ENCODE peak calls at places on chromosomes 6 and 20, in seven cellular contexts. M is kidney, U is IMR-90, A is neuronal stem cell, E is endodermal cell, X is colonic mucosa, R is mammary epithelial cell. B is an unnamed sample.

GRCh38 chr6:24658573-24659511 is 7.9 kb downstream of the TDP2 start:
- DNase-seq in M (no peak), U (peak; percentile 90), A (no peak), E (peak; percentile 58), X (peak; percentile 76), R (peak; percentile 16), B (no peak)

GRCh38 chr20:53045941-53046340 is 73.8 kb downstream of the TSHZ2 start:
- DNase-seq in M (no peak), U (no peak), A (no peak), E (no peak), X (no peak), R (no peak), B (no peak)

GRCh38 chr6:152093711-152094110 is 286.2 kb downstream of the ESR1 start:
- DNase-seq in M (no peak), U (no peak), A (no peak), E (peak; percentile 60), X (no peak), R (no peak), B (no peak)

GRCh38 chr6:100482698-100483097 is 18.0 kb upstream of the SIM1 start:
- DNase-seq in M (no peak), U (no peak), A (no peak), E (no peak), X (no peak), R (no peak), B (no peak)

GRCh38 chr6:137480431-137480830 is 13.8 kb downstream of the OLIG3 start:
- DNase-seq in M (no peak), U (no peak), A (no peak), E (no peak), X (no peak), R (no peak), B (no peak)

GRCh38 chr20:41142914-41143313 is 5.6 kb downstream of the PLCG1 start:
- DNase-seq in M (no peak), U (no peak), A (no peak), E (no peak), X (no peak), R (no peak), B (no peak)

GRCh38 chr20:58847483-58847882 is 3.2 kb downstream of the GNAS-AS1 start:
- DNase-seq in M (no peak), U (no peak), A (no peak), E (no peak), X (no peak), R (no peak), B (no peak)

GRCh38 chr6:36319436-36319762 is 17.3 kb downstream of the BNIP5 start:
- DNase-seq in M (no peak), U (no peak), A (no peak), E (no peak), X (peak; percentile 90), R (no peak), B (peak; percentile 50)

GRCh38 chr20:3174442-3175263 is 1.3 kb upstream of the LZTS3 start:
- DNase-seq in M (no peak), U (peak; percentile 11), A (no peak), E (no peak), X (no peak), R (no peak), B (no peak)

GRCh38 chr6:5055118-5055517 is 30.0 kb upstream of the PPP1R3G start:
- DNase-seq in M (no peak), U (no peak), A (no peak), E (no peak), X (no peak), R (no peak), B (no peak)

GRCh38 chr6:154907293-154907692 is 87.8 kb upstream of the TIAM2 start:
- DNase-seq in M (no peak), U (peak; percentile 16), A (no peak), E (no peak), X (no peak), R (no peak), B (no peak)

GRCh38 chr20:52768649-52769048 is 203.5 kb upstream of the TSHZ2 start:
- DNase-seq in M (no peak), U (no peak), A (no peak), E (no peak), X (no peak), R (no peak), B (no peak)

GRCh38 chr6:28277746-28278145 is 3.6 kb upstream of the PGBD1 start:
- DNase-seq in M (no peak), U (no peak), A (no peak), E (no peak), X (no peak), R (no peak), B (no peak)

DNA sequence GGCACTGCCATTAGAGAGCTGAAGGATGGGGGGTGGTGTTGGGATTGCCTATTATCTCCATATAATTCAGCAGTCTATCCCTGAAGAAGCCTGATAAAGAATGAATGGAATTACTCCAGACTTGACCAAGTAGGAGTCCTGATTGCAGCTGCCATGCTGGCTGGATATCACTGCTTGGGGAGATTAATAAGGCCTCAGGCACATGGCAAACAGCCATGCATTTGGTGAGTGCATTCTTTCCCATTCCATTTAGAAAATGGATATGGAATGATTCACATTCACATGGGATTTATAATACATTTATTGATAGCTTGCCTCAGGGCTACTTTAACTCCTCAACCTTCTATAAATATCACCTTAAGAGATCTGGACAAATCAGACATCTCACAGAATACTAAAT is 49.6 kb upstream of the HLA-A start:
- DNase-seq in M (no peak), U (no peak), A (no peak), E (no peak), X (no peak), R (no peak), B (no peak)
- H3K27ac ChIP-seq in M (no peak overlapping the region), U (no peak overlapping the region), A (no peak overlapping the region), E (no peak overlapping the region), X (no peak overlapping the region), R (no peak overlapping the region), B (no peak overlapping the region)

GRCh38 chr6:34213772-34214171 is 22.9 kb upstream of the HMGA1 start:
- DNase-seq in M (peak; percentile 18), U (peak; percentile 81), A (no peak), E (no peak), X (no peak), R (no peak), B (no peak)
- H3K4me3 ChIP-seq in M (no peak overlapping the region), U (no peak overlapping the region), A (no peak overlapping the region), E (no peak overlapping the region), X (no peak overlapping the region), R (no peak overlapping the region), B (no peak overlapping the region)

DNA sequence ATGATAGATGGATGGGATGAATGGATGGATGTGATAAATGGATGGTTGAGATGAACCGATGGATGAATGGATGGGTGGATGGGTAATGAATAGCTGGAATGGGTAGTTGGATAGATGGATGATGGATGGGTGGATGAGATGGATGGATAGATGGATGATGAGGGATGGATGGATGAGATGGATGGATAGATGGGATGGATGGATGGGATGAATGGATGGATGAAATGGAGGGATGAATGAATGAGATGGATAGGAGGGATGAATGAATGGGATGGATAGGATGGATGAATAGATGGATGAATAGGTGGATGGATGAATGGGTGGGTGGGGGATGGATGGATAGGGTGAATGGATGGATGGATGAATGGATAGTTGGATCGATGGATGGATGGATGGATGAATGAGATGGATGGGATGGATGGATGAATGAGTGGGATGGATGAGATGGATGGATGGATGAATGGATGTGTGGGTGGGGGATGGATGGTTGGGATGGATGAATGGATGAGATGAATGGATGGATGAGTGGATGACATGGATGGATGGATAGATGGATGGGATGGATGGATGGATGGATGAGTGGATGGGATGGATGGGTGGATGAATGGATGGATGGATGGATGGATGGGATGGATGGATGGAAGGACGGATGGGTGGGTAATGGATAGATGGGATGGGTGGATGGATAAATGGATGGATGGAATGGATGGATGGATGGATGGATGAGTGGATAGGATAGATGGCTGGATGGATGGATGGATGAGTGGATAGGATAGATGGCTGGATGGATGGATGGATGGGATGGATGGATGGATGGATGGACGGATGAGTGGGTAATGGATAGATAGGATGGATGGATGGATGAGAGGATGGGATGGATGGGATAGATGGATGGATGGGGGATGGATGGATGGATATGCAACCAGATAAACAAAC is 51.4 kb upstream of the PTGIS start:
- DNase-seq in M (no peak), U (no peak), A (no peak), E (no peak), X (no peak), R (no peak), B (no peak)
- H3K9ac ChIP-seq in M (no peak overlapping the region), U (no peak overlapping the region), A (no peak overlapping the region), E (no peak overlapping the region), X (no peak overlapping the region), R (no peak overlapping the region), B (no peak overlapping the region)

GRCh38 chr6:148502773-148503135 is 160.1 kb downstream of the SASH1 start:
- DNase-seq in M (no peak), U (no peak), A (no peak), E (no peak), X (no peak), R (no peak), B (no peak)
- H3K27ac ChIP-seq in M (no peak overlapping the region), U (peak overlapping the region; percentile 69), A (no peak overlapping the region), E (no peak overlapping the region), X (no peak overlapping the region), R (no peak overlapping the region), B (no peak overlapping the region)

GRCh38 chr6:142942805-142943227 is 2.2 kb downstream of the HIVEP2 start:
- DNase-seq in M (no peak), U (peak; percentile 54), A (no peak), E (no peak), X (no peak), R (peak; percentile 39), B (peak; percentile 43)
- H3K4me3 ChIP-seq in M (no peak overlapping the region), U (no peak overlapping the region), A (peak overlapping the region; percentile 71), E (no peak overlapping the region), X (no peak overlapping the region), R (no peak overlapping the region), B (no peak overlapping the region)

DNA sequence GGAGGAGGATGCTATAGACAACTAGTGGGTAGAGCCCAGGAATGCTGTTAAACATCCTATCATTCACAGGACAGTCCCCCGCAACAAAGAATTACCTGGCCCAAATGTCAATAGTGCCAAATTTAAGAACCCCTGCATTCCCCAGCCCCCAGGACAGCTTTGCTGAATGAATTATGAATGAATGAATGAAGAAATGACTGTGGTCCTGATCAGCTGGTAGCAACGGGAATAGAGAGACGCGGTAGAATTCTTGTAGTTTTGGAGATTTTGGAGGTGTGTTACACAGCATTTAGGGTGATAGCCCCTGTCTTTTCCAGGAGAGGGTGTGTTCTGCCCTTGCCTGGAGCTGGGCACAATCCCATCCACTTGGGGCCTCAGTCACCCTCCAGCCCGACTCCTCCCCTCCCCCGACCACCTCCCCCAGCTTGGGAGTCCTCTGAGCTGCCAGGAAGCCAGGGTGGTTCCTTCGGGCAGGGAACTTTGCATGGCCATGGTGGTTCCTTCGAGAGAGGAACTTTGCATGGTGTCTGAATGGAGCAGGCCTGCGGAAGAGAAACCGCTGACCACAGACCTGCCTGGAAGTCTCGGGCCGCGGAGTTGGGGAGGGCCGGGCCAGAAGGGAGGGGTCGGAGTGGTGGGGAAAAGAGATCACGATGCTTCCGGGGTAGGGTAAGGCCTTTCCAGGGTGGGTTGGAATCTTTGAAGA is 1.0 kb upstream of the HCK start:
- DNase-seq in M (no peak), U (no peak), A (no peak), E (peak; percentile 73), X (peak; percentile 33), R (no peak), B (no peak)
- H3K9ac ChIP-seq in M (no peak overlapping the region), U (no peak overlapping the region), A (no peak overlapping the region), E (no peak overlapping the region), X (no peak overlapping the region), R (no peak overlapping the region), B (no peak overlapping the region)

GRCh38 chr6:49462599-49462926 is 490 bp downstream of the MMUT start:
- DNase-seq in M (no peak), U (no peak), A (no peak), E (no peak), X (no peak), R (no peak), B (no peak)
- H3K27ac ChIP-seq in M (peak overlapping the region; percentile 80), U (peak overlapping the region; percentile 51), A (no peak overlapping the region), E (peak overlapping the region; percentile 50), X (peak overlapping the region; percentile 6), R (peak overlapping the region; percentile 94), B (peak overlapping the region; percentile 87)

B was measured in MM.1S.